ENCODE peak calls at places on chromosomes 3 and 15, in four cellular contexts. P is A549; C is OCI-LY7; F is CD4-positive, alpha-beta memory T cell. E is an unnamed sample.

GRCh38 chr3:175121225-175121624 is 262.1 kb downstream of the NAALADL2 start:
- DNase-seq in P (no peak), C (no peak), F (no peak), E (peak; percentile 33)

GRCh38 chr3:160981217-160981938 is 123.8 kb downstream of the B3GALNT1 start:
- DNase-seq in P (no peak), C (peak; percentile 32), F (no peak), E (no peak)

GRCh38 chr15:84034831-84035753 is 200.5 kb upstream of the GOLGA6L4 start:
- DNase-seq in P (peak; percentile 40), C (peak; percentile 27), F (no peak), E (peak; percentile 41)

GRCh38 chr15:78873796-78874761 is 1.4 kb downstream of the MORF4L1 start:
- DNase-seq in P (peak; percentile 35), C (peak; percentile 44), F (peak; percentile 49), E (peak; percentile 11)

GRCh38 chr15:45111390-45112142 is 2.4 kb downstream of the DUOX2 start:
- DNase-seq in P (no peak), C (no peak), F (no peak), E (no peak)

GRCh38 chr3:135348698-135349097 is 553.6 kb downstream of the EPHB1 start:
- DNase-seq in P (no peak), C (no peak), F (no peak), E (no peak)

GRCh38 chr3:57755368-57756021 is 614 bp upstream of the SLMAP start:
- DNase-seq in P (peak; percentile 63), C (peak; percentile 77), F (peak; percentile 33), E (peak; percentile 60)

GRCh38 chr3:65884072-65884471 is 154.6 kb downstream of the MAGI1 start:
- DNase-seq in P (no peak), C (no peak), F (no peak), E (no peak)

GRCh38 chr3:192417559-192418055 is 309.7 kb downstream of the FGF12 start:
- DNase-seq in P (no peak), C (no peak), F (no peak), E (no peak)

GRCh38 chr3:13346481-13347389 is 73.4 kb downstream of the NUP210 start:
- DNase-seq in P (no peak), C (no peak), F (peak; percentile 80), E (no peak)

GRCh38 chr3:130748520-130748919 is 1.9 kb upstream of the PIK3R4 start:
- DNase-seq in P (no peak), C (no peak), F (no peak), E (no peak)

GRCh38 chr15:69576035-69576526 is 123.5 kb downstream of the RPLP1 start:
- DNase-seq in P (peak; percentile 68), C (peak; percentile 43), F (peak; percentile 63), E (peak; percentile 57)

GRCh38 chr3:10983219-10983916 is 9.2 kb upstream of the SLC6A1 start:
- DNase-seq in P (peak; percentile 37), C (peak; percentile 12), F (no peak), E (peak; percentile 30)

GRCh38 chr3:20406621-20407020 is 220.6 kb upstream of the SGO1 start:
- DNase-seq in P (no peak), C (no peak), F (no peak), E (no peak)

GRCh38 chr15:84934942-84935729 is 46.5 kb upstream of the PDE8A start:
- DNase-seq in P (peak; percentile 51), C (no peak), F (no peak), E (no peak)

GRCh38 chr3:52792413-52792812 is 2.2 kb upstream of the ITIH3 start:
- DNase-seq in P (no peak), C (peak; percentile 24), F (no peak), E (no peak)

GRCh38 chr3:13579089-13579488 is 30.2 kb downstream of the FBLN2 start:
- DNase-seq in P (no peak), C (no peak), F (no peak), E (no peak)

GRCh38 chr15:61132211-61132610 is 96.9 kb downstream of the RORA start:
- DNase-seq in P (no peak), C (no peak), F (no peak), E (no peak)

GRCh38 chr3:66476852-66477381 is 23.9 kb downstream of the LRIG1 start:
- DNase-seq in P (no peak), C (no peak), F (no peak), E (no peak)

GRCh38 chr3:183244219-183244618 is 8.8 kb upstream of the B3GNT5 start:
- DNase-seq in P (no peak), C (no peak), F (no peak), E (no peak)

GRCh38 chr15:62450061-62450460 is 285.0 kb upstream of the C2CD4B start:
- DNase-seq in P (no peak), C (no peak), F (no peak), E (no peak)

GRCh38 chr15:63601026-63601726 is 4.0 kb downstream of the FBXL22 start:
- DNase-seq in P (peak; percentile 30), C (no peak), F (peak; percentile 61), E (peak; percentile 21)

GRCh38 chr15:57610130-57610529 is 18.4 kb downstream of the MYZAP start:
- DNase-seq in P (peak; percentile 72), C (no peak), F (no peak), E (no peak)

GRCh38 chr3:72187131-72187530 is 402.2 kb upstream of the PROK2 start:
- DNase-seq in P (peak; percentile 17), C (peak; percentile 57), F (no peak), E (no peak)

GRCh38 chr3:35739964-35740527 is 100.7 kb downstream of the ARPP21 start:
- DNase-seq in P (no peak), C (no peak), F (no peak), E (no peak)

GRCh38 chr15:31840849-31841476 is 189.4 kb upstream of the CHRNA7 start:
- DNase-seq in P (no peak), C (no peak), F (no peak), E (no peak)

GRCh38 chr3:148128136-148128535 is 569.6 kb upstream of the AGTR1 start:
- DNase-seq in P (peak; percentile 8), C (no peak), F (no peak), E (no peak)

GRCh38 chr15:44010114-44010513 is 183.3 kb downstream of the WDR76 start:
- DNase-seq in P (no peak), C (no peak), F (no peak), E (no peak)

GRCh38 chr3:35832140-35832571 is 192.8 kb downstream of the ARPP21 start:
- DNase-seq in P (peak; percentile 72), C (no peak), F (no peak), E (no peak)

GRCh38 chr15:88048759-88049158 is 207.8 kb downstream of the NTRK3 start:
- DNase-seq in P (no peak), C (no peak), F (no peak), E (no peak)

GRCh38 chr3:42056840-42057239 is 34.3 kb upstream of the TRAK1 start:
- DNase-seq in P (no peak), C (no peak), F (no peak), E (no peak)

GRCh38 chr3:42052867-42053351 is 38.2 kb upstream of the TRAK1 start:
- DNase-seq in P (no peak), C (no peak), F (no peak), E (no peak)

GRCh38 chr3:42053476-42053875 is 37.7 kb upstream of the TRAK1 start:
- DNase-seq in P (no peak), C (no peak), F (no peak), E (no peak)

GRCh38 chr3:42057561-42058211 is 33.5 kb upstream of the TRAK1 start:
- DNase-seq in P (no peak), C (peak; percentile 57), F (no peak), E (no peak)

DNA sequence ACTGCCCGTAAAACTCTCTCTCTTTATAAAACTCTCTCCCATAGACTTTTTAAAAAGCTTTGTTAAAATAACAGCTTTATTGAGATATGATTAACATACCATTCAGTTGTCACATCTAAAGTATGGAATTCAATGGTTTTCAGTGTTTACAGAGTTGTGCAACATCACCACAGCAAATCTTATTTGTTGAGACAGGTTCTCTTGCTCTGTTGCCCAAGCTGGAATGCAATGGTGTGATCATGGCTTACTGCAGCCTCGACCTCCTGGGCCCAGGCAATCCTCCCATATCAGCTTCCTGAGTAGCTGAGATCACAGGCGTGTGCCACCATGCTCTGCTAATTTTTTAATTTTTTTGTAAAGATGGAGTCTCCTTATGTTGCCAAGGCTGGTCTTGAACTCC is 35.9 kb upstream of the TRAK1 start:
- DNase-seq in P (no peak), C (no peak), F (no peak), E (no peak)
- H3K4me1 ChIP-seq in P (peaks cover 31% of the 10 kb centered on the region), C (peaks cover 69% of the 10 kb centered on the region), F (no peaks in the 10 kb centered on the region), E (peaks cover 5% of the 10 kb centered on the region)

GRCh38 chr3:111904376-111905241 is 45.5 kb downstream of the PHLDB2 start:
- DNase-seq in P (peak; percentile 88), C (no peak), F (no peak), E (no peak)

GRCh38 chr3:111907151-111907550 is 48.1 kb downstream of the PHLDB2 start:
- DNase-seq in P (no peak), C (no peak), F (no peak), E (no peak)

GRCh38 chr3:111903067-111903511 is 44.0 kb downstream of the PHLDB2 start:
- DNase-seq in P (peak; percentile 82), C (no peak), F (no peak), E (no peak)

GRCh38 chr3:111902534-111902933 is 43.5 kb downstream of the PHLDB2 start:
- DNase-seq in P (no peak), C (no peak), F (no peak), E (no peak)

DNA sequence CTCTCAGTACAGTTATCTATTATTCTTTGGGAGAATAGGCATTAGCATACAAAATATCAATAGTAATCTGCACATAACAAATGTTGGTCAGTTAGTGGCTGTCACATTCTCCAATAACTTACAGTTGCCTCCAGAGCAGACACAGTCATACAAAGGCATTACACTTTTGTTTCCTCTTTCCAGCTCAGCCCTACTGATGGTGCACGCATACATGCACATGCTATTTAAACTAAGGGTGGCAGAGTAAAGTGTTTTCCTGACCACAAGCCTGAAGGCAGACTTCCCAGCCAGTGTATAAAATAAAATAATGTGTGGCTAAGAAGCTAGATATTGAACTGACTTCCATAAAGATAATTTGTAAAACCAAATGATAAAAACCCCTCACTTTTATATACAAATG is 47.6 kb downstream of the PHLDB2 start:
- DNase-seq in P (no peak), C (no peak), F (no peak), E (no peak)
- H3K4me1 ChIP-seq in P (peaks cover 81% of the 10 kb centered on the region), C (no peaks in the 10 kb centered on the region), F (no peaks in the 10 kb centered on the region), E (no peaks in the 10 kb centered on the region)

GRCh38 chr3:71122641-71123040 is 460.9 kb downstream of the FOXP1 start:
- DNase-seq in P (no peak), C (no peak), F (no peak), E (no peak)

GRCh38 chr3:71124048-71124447 is 459.5 kb downstream of the FOXP1 start:
- DNase-seq in P (no peak), C (no peak), F (no peak), E (no peak)

GRCh38 chr3:71127463-71128243 is 455.9 kb downstream of the FOXP1 start:
- DNase-seq in P (no peak), C (peak; percentile 44), F (peak; percentile 33), E (no peak)

GRCh38 chr3:71127052-71127451 is 456.5 kb downstream of the FOXP1 start:
- DNase-seq in P (no peak), C (peak; percentile 37), F (no peak), E (no peak)

DNA sequence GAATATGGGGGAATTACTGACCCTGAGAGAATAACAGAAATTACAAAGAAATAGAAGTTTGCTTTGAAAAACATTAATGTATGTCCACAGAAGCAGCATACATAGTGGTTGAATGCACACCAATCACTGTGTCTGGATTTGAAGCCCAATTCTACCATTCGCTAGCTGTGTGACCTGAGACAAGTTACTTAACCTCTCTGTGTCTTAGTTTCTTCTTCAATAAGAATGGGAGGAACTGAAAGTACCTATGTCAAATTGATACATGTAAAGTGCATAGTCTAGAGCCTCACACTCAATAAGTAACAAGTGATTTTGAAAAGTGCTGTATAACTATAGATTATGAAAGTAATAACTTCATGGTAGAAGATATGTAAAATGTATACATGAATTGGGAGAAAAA is 457.8 kb downstream of the FOXP1 start:
- DNase-seq in P (no peak), C (no peak), F (no peak), E (no peak)
- H3K4me1 ChIP-seq in P (peaks cover 29% of the 10 kb centered on the region), C (peaks cover 40% of the 10 kb centered on the region), F (peaks cover 78% of the 10 kb centered on the region), E (no peaks in the 10 kb centered on the region)

GRCh38 chr3:115937054-115937453 is 313.7 kb downstream of the GAP43 start:
- DNase-seq in P (no peak), C (no peak), F (no peak), E (no peak)
- H3K4me1 ChIP-seq in P (no peaks in the 10 kb centered on the region), C (no peaks in the 10 kb centered on the region), F (no peaks in the 10 kb centered on the region), E (no peaks in the 10 kb centered on the region)